ENCODE peak calls at places on chromosomes 1 and 21, in six cellular contexts. One of them, this sample, is unnamed.

GRCh38 chr1:43786201-43786958 is 79.0 kb downstream of the ST3GAL3 start:
- DNase-seq in vagina: no peak
- DNase-seq in Peyer's patch: no peak
- DNase-seq in aorta: no peak
- DNase-seq in tibial nerve: no peak
- DNase-seq in IMR-90: peak
- DNase-seq in this sample: no peak

GRCh38 chr21:31730687-31731111 is 1.2 kb downstream of the SCAF4 start:
- DNase-seq in vagina: no peak
- DNase-seq in Peyer's patch: no peak
- DNase-seq in aorta: no peak
- DNase-seq in tibial nerve: no peak
- DNase-seq in IMR-90: peak
- DNase-seq in this sample: no peak

GRCh38 chr1:180917306-180918065 is 4.8 kb downstream of the KIAA1614 start:
- DNase-seq in vagina: no peak
- DNase-seq in Peyer's patch: no peak
- DNase-seq in aorta: no peak
- DNase-seq in tibial nerve: no peak
- DNase-seq in IMR-90: peak
- DNase-seq in this sample: no peak

GRCh38 chr1:97174039-97174704 is 452.6 kb downstream of the PTBP2 start:
- DNase-seq in vagina: no peak
- DNase-seq in Peyer's patch: no peak
- DNase-seq in aorta: no peak
- DNase-seq in tibial nerve: no peak
- DNase-seq in IMR-90: no peak
- DNase-seq in this sample: no peak

GRCh38 chr1:5994713-5995621 is 2.7 kb upstream of the NPHP4 start:
- DNase-seq in vagina: no peak
- DNase-seq in Peyer's patch: peak
- DNase-seq in aorta: peak
- DNase-seq in tibial nerve: no peak
- DNase-seq in IMR-90: no peak
- DNase-seq in this sample: no peak

GRCh38 chr1:246513619-246514343 is 6.7 kb upstream of the SMYD3 start:
- DNase-seq in vagina: no peak
- DNase-seq in Peyer's patch: no peak
- DNase-seq in aorta: no peak
- DNase-seq in tibial nerve: no peak
- DNase-seq in IMR-90: no peak
- DNase-seq in this sample: no peak

GRCh38 chr1:101438359-101438758 is 201.5 kb downstream of the S1PR1 start:
- DNase-seq in vagina: no peak
- DNase-seq in Peyer's patch: peak
- DNase-seq in aorta: no peak
- DNase-seq in tibial nerve: no peak
- DNase-seq in IMR-90: peak
- DNase-seq in this sample: no peak

GRCh38 chr1:39954261-39954869 is 580 bp upstream of the MFSD2A start:
- DNase-seq in vagina: no peak
- DNase-seq in Peyer's patch: no peak
- DNase-seq in aorta: no peak
- DNase-seq in tibial nerve: no peak
- DNase-seq in IMR-90: no peak
- DNase-seq in this sample: no peak

GRCh38 chr21:32878654-32879053 is 107.1 kb upstream of the PAXBP1 start:
- DNase-seq in vagina: no peak
- DNase-seq in Peyer's patch: no peak
- DNase-seq in aorta: no peak
- DNase-seq in tibial nerve: no peak
- DNase-seq in IMR-90: no peak
- DNase-seq in this sample: no peak

GRCh38 chr1:81512242-81512641 is 288.5 kb upstream of the ADGRL2 start:
- DNase-seq in vagina: no peak
- DNase-seq in Peyer's patch: no peak
- DNase-seq in aorta: no peak
- DNase-seq in tibial nerve: no peak
- DNase-seq in IMR-90: no peak
- DNase-seq in this sample: no peak

GRCh38 chr1:163980391-163980790 is 578.6 kb upstream of the PBX1 start:
- DNase-seq in vagina: no peak
- DNase-seq in Peyer's patch: no peak
- DNase-seq in aorta: no peak
- DNase-seq in tibial nerve: no peak
- DNase-seq in IMR-90: no peak
- DNase-seq in this sample: no peak

DNA sequence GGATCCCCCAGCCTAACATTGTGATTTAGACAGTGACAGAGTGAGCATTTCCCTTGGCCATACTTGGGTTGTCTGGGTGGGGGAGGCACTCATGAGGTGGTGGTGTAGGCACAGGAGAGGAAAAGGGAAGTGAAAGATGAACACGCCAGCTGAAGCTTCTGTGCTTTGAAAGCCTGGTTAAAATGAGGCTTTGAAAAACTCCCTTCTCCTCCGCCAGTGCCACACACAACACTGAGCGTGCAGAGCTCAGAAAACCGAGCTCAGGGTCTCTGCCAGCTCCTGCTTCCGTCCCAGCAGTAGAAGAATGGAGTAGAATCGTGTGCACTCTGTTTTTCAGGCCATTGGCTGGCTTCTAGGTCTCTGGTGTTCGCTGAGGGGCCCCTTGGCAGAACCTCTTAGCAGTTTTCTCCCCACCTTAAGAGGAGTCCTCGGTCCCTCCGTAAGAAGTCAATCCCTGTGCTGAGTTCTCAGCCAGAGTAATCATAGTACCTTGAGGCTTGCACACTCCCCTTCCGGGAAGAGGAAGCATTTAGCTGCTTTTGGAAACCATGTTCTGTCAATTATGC is 12.9 kb downstream of the PLEKHM2 start:
- DNase-seq in vagina: no peak
- DNase-seq in Peyer's patch: peak
- DNase-seq in aorta: no peak
- DNase-seq in tibial nerve: no peak
- DNase-seq in IMR-90: no peak
- DNase-seq in this sample: no peak
- H3K27ac ChIP-seq in vagina: peak
- H3K27ac ChIP-seq in Peyer's patch: peak
- H3K27ac ChIP-seq in aorta: peak
- H3K27ac ChIP-seq in tibial nerve: peak
- H3K27ac ChIP-seq in IMR-90: no peak
- H3K27ac ChIP-seq in this sample: peak

GRCh38 chr1:34779962-34780361 is 1.1 kb upstream of the GJB3 start:
- DNase-seq in vagina: no peak
- DNase-seq in Peyer's patch: no peak
- DNase-seq in aorta: peak
- DNase-seq in tibial nerve: no peak
- DNase-seq in IMR-90: no peak
- DNase-seq in this sample: no peak

GRCh38 chr1:34779526-34779925 is 1.5 kb upstream of the GJB3 start:
- DNase-seq in vagina: no peak
- DNase-seq in Peyer's patch: no peak
- DNase-seq in aorta: peak
- DNase-seq in tibial nerve: no peak
- DNase-seq in IMR-90: no peak
- DNase-seq in this sample: no peak

GRCh38 chr1:34780528-34780927 is 486 bp upstream of the GJB3 start:
- DNase-seq in vagina: no peak
- DNase-seq in Peyer's patch: no peak
- DNase-seq in aorta: peak
- DNase-seq in tibial nerve: no peak
- DNase-seq in IMR-90: no peak
- DNase-seq in this sample: no peak

GRCh38 chr1:34781071-34781843 is at the start of gene GJB3:
- DNase-seq in vagina: no peak
- DNase-seq in Peyer's patch: no peak
- DNase-seq in aorta: peak
- DNase-seq in tibial nerve: no peak
- DNase-seq in IMR-90: no peak
- DNase-seq in this sample: no peak

GRCh38 chr1:34781844-34782391 is 904 bp downstream of the GJB3 start:
- DNase-seq in vagina: no peak
- DNase-seq in Peyer's patch: no peak
- DNase-seq in aorta: peak
- DNase-seq in tibial nerve: no peak
- DNase-seq in IMR-90: no peak
- DNase-seq in this sample: no peak
- H3K27ac ChIP-seq in vagina: peak
- H3K27ac ChIP-seq in Peyer's patch: no peak
- H3K27ac ChIP-seq in aorta: no peak
- H3K27ac ChIP-seq in tibial nerve: peak
- H3K27ac ChIP-seq in IMR-90: no peak
- H3K27ac ChIP-seq in this sample: no peak

GRCh38 chr1:216598448-216598847 is 124.8 kb downstream of the ESRRG start:
- DNase-seq in vagina: no peak
- DNase-seq in Peyer's patch: no peak
- DNase-seq in aorta: no peak
- DNase-seq in tibial nerve: no peak
- DNase-seq in IMR-90: no peak
- DNase-seq in this sample: no peak

GRCh38 chr1:216599851-216600250 is 123.4 kb downstream of the ESRRG start:
- DNase-seq in vagina: no peak
- DNase-seq in Peyer's patch: no peak
- DNase-seq in aorta: no peak
- DNase-seq in tibial nerve: no peak
- DNase-seq in IMR-90: no peak
- DNase-seq in this sample: no peak

GRCh38 chr1:216600730-216601426 is 122.4 kb downstream of the ESRRG start:
- DNase-seq in vagina: peak
- DNase-seq in Peyer's patch: peak
- DNase-seq in aorta: peak
- DNase-seq in tibial nerve: peak
- DNase-seq in IMR-90: peak
- DNase-seq in this sample: peak

GRCh38 chr1:216604771-216605170 is 118.5 kb downstream of the ESRRG start:
- DNase-seq in vagina: no peak
- DNase-seq in Peyer's patch: no peak
- DNase-seq in aorta: no peak
- DNase-seq in tibial nerve: no peak
- DNase-seq in IMR-90: no peak
- DNase-seq in this sample: no peak

DNA sequence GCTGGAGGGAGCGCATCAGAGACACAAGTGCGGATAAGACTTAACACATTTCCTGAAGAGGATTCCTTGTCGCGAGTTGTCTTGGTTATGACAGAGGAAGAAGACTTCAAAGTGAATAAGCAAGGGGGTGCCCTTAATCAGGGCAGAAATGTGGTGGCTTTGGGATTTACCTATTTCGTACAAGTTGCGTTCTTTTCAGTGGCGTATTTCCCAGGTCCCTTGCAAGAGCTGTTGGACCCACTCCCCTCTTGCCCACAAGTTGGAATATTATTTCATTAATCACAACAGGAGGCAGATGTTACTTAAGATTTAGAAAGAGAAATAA is 121.8 kb downstream of the ESRRG start:
- DNase-seq in vagina: no peak
- DNase-seq in Peyer's patch: no peak
- DNase-seq in aorta: no peak
- DNase-seq in tibial nerve: no peak
- DNase-seq in IMR-90: no peak
- DNase-seq in this sample: no peak
- H3K27ac ChIP-seq in vagina: peak
- H3K27ac ChIP-seq in Peyer's patch: peak
- H3K27ac ChIP-seq in aorta: no peak
- H3K27ac ChIP-seq in tibial nerve: peak
- H3K27ac ChIP-seq in IMR-90: peak
- H3K27ac ChIP-seq in this sample: peak

GRCh38 chr1:59180715-59181114 is 116.2 kb upstream of the FGGY start:
- DNase-seq in vagina: no peak
- DNase-seq in Peyer's patch: no peak
- DNase-seq in aorta: no peak
- DNase-seq in tibial nerve: no peak
- DNase-seq in IMR-90: peak
- DNase-seq in this sample: no peak
- H3K27ac ChIP-seq in vagina: peak
- H3K27ac ChIP-seq in Peyer's patch: no peak
- H3K27ac ChIP-seq in aorta: no peak
- H3K27ac ChIP-seq in tibial nerve: peak
- H3K27ac ChIP-seq in IMR-90: peak
- H3K27ac ChIP-seq in this sample: no peak

GRCh38 chr1:213570487-213570886 is 417.3 kb upstream of the PROX1 start:
- DNase-seq in vagina: no peak
- DNase-seq in Peyer's patch: no peak
- DNase-seq in aorta: no peak
- DNase-seq in tibial nerve: no peak
- DNase-seq in IMR-90: no peak
- DNase-seq in this sample: no peak
- H3K27ac ChIP-seq in vagina: no peak
- H3K27ac ChIP-seq in Peyer's patch: no peak
- H3K27ac ChIP-seq in aorta: no peak
- H3K27ac ChIP-seq in tibial nerve: no peak
- H3K27ac ChIP-seq in IMR-90: no peak
- H3K27ac ChIP-seq in this sample: no peak

GRCh38 chr1:69707103-69707502 is 139.4 kb downstream of the LRRC7 start:
- DNase-seq in vagina: no peak
- DNase-seq in Peyer's patch: no peak
- DNase-seq in aorta: no peak
- DNase-seq in tibial nerve: no peak
- DNase-seq in IMR-90: no peak
- DNase-seq in this sample: no peak

GRCh38 chr1:69706473-69706872 is 138.8 kb downstream of the LRRC7 start:
- DNase-seq in vagina: no peak
- DNase-seq in Peyer's patch: no peak
- DNase-seq in aorta: no peak
- DNase-seq in tibial nerve: no peak
- DNase-seq in IMR-90: no peak
- DNase-seq in this sample: no peak

GRCh38 chr1:69711159-69711930 is 143.6 kb downstream of the LRRC7 start:
- DNase-seq in vagina: no peak
- DNase-seq in Peyer's patch: no peak
- DNase-seq in aorta: no peak
- DNase-seq in tibial nerve: no peak
- DNase-seq in IMR-90: no peak
- DNase-seq in this sample: no peak

GRCh38 chr1:69710484-69710883 is 142.8 kb downstream of the LRRC7 start:
- DNase-seq in vagina: no peak
- DNase-seq in Peyer's patch: no peak
- DNase-seq in aorta: no peak
- DNase-seq in tibial nerve: no peak
- DNase-seq in IMR-90: no peak
- DNase-seq in this sample: no peak
- H3K27ac ChIP-seq in vagina: no peak
- H3K27ac ChIP-seq in Peyer's patch: no peak
- H3K27ac ChIP-seq in aorta: no peak
- H3K27ac ChIP-seq in tibial nerve: no peak
- H3K27ac ChIP-seq in IMR-90: no peak
- H3K27ac ChIP-seq in this sample: no peak

GRCh38 chr1:15760520-15761211 is 2.1 kb downstream of the FBLIM1 start:
- DNase-seq in vagina: no peak
- DNase-seq in Peyer's patch: no peak
- DNase-seq in aorta: no peak
- DNase-seq in tibial nerve: no peak
- DNase-seq in IMR-90: peak
- DNase-seq in this sample: no peak
- H3K27ac ChIP-seq in vagina: peak
- H3K27ac ChIP-seq in Peyer's patch: peak
- H3K27ac ChIP-seq in aorta: peak
- H3K27ac ChIP-seq in tibial nerve: peak
- H3K27ac ChIP-seq in IMR-90: peak
- H3K27ac ChIP-seq in this sample: no peak

This sample was measured in substantia nigra.